ENCODE peak calls at places on chromosomes 11 and 22, in five cellular contexts. B is spleen, O is stomach, U is sigmoid colon, D is H1. I is an unnamed sample.

GRCh38 chr11:8384199-8384821 is 120.6 kb upstream of the LMO1 start:
- DNase-seq in B (peak; percentile 69), O (peak; percentile 61), U (peak; percentile 79), D (no peak), I (peak; percentile 41)

GRCh38 chr22:31604746-31605705 is 57.0 kb downstream of the PISD start:
- DNase-seq in B (no peak), O (no peak), U (peak; percentile 48), D (no peak), I (no peak)

GRCh38 chr11:113578715-113579250 is 103.6 kb upstream of the DRD2 start:
- DNase-seq in B (no peak), O (no peak), U (no peak), D (no peak), I (no peak)

GRCh38 chr11:69892237-69892985 is 73.2 kb upstream of the FGF3 start:
- DNase-seq in B (peak; percentile 47), O (no peak), U (no peak), D (peak; percentile 63), I (no peak)

GRCh38 chr22:50447576-50448551 is 27.0 kb downstream of the SBF1 start:
- DNase-seq in B (no peak), O (peak; percentile 69), U (no peak), D (no peak), I (no peak)

GRCh38 chr11:69915501-69916250 is 96.5 kb upstream of the FGF3 start:
- DNase-seq in B (peak; percentile 79), O (peak; percentile 85), U (peak; percentile 84), D (no peak), I (peak; percentile 66)

GRCh38 chr11:123020968-123021367 is 39.3 kb upstream of the BSX start:
- DNase-seq in B (no peak), O (no peak), U (no peak), D (no peak), I (no peak)

GRCh38 chr22:35558031-35558430 is 17.4 kb downstream of the RASD2 start:
- DNase-seq in B (no peak), O (no peak), U (no peak), D (no peak), I (no peak)

GRCh38 chr11:47943721-47944554 is 36.4 kb upstream of the PTPRJ start:
- DNase-seq in B (no peak), O (no peak), U (no peak), D (peak; percentile 44), I (no peak)

GRCh38 chr11:126669416-126669815 is 313.9 kb downstream of the ST3GAL4 start:
- DNase-seq in B (no peak), O (no peak), U (no peak), D (no peak), I (no peak)

GRCh38 chr11:65532388-65533064 is 7.6 kb downstream of the SCYL1 start:
- DNase-seq in B (no peak), O (no peak), U (peak; percentile 69), D (no peak), I (no peak)

GRCh38 chr11:82899191-82899820 is 924 bp downstream of the PRCP start:
- DNase-seq in B (no peak), O (no peak), U (no peak), D (no peak), I (no peak)

GRCh38 chr22:48756146-48757111 is 1071.2 kb downstream of the BRD1 start:
- DNase-seq in B (peak; percentile 55), O (peak; percentile 14), U (peak; percentile 51), D (no peak), I (peak; percentile 2)

GRCh38 chr11:81658722-81659121 is 1074.9 kb downstream of the FAM181B start:
- DNase-seq in B (no peak), O (no peak), U (no peak), D (no peak), I (no peak)

GRCh38 chr11:45994421-45995341 is 72.2 kb downstream of the LARGE2 start:
- DNase-seq in B (no peak), O (no peak), U (no peak), D (no peak), I (no peak)

GRCh38 chr11:113166280-113166679 is 148.1 kb upstream of the TTC12 start:
- DNase-seq in B (no peak), O (no peak), U (no peak), D (no peak), I (no peak)

GRCh38 chr22:20520093-20520511 is 12.7 kb downstream of the MED15 start:
- DNase-seq in B (no peak), O (no peak), U (no peak), D (no peak), I (no peak)

GRCh38 chr11:83070878-83071640 is 638 bp downstream of the RAB30 start:
- DNase-seq in B (peak; percentile 83), O (no peak), U (peak; percentile 85), D (no peak), I (peak; percentile 32)

GRCh38 chr11:77449060-77449521 is 24.8 kb downstream of the PAK1 start:
- DNase-seq in B (no peak), O (no peak), U (no peak), D (no peak), I (no peak)

GRCh38 chr11:2530131-2530854 is 85.5 kb downstream of the KCNQ1 start:
- DNase-seq in B (peak; percentile 74), O (no peak), U (peak; percentile 61), D (no peak), I (no peak)

GRCh38 chr11:69397732-69398131 is 83.7 kb upstream of the LINC01488 start:
- DNase-seq in B (no peak), O (no peak), U (no peak), D (no peak), I (no peak)

GRCh38 chr22:42399315-42400271 is 32.6 kb downstream of the NFAM1 start:
- DNase-seq in B (peak; percentile 87), O (peak; percentile 30), U (no peak), D (no peak), I (no peak)

GRCh38 chr11:62195945-62196344 is 5.9 kb downstream of the SCGB1D1 start:
- DNase-seq in B (no peak), O (no peak), U (no peak), D (no peak), I (no peak)

GRCh38 chr11:117513666-117514065 is 186.0 kb downstream of the CEP164 start:
- DNase-seq in B (no peak), O (no peak), U (no peak), D (no peak), I (no peak)

GRCh38 chr11:117562111-117562510 is 234.5 kb downstream of the CEP164 start:
- DNase-seq in B (peak; percentile 34), O (no peak), U (no peak), D (no peak), I (no peak)

GRCh38 chr11:123939317-123939716 is at the start of gene OR4D5:
- DNase-seq in B (no peak), O (no peak), U (no peak), D (no peak), I (no peak)

DNA sequence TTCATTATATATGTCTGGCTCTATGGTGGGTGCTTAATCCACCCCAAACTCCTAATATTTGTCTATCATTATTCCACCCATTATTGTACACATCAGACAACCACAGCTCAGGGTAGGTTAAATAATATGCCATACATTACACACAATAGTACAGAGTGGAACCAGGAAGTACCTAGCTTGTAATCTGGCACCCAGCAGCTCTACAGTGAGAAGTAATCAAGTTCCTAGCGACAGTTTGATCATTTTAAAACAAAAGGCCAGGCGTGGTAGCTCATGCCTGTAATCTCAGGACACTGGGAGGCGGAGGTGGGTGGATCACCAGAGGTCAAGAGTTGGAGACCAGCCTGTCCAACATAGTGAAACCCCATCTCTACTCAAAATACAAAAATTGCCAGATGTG is 141.0 kb downstream of the LARGE1 start:
- DNase-seq in B (no peak), O (no peak), U (no peak), D (no peak), I (no peak)
- TF ChIP-seq POLR2AphosphoS5 in B (no peak), O (no peak), U (no peak), D (no peak), I (no peak)

DNA sequence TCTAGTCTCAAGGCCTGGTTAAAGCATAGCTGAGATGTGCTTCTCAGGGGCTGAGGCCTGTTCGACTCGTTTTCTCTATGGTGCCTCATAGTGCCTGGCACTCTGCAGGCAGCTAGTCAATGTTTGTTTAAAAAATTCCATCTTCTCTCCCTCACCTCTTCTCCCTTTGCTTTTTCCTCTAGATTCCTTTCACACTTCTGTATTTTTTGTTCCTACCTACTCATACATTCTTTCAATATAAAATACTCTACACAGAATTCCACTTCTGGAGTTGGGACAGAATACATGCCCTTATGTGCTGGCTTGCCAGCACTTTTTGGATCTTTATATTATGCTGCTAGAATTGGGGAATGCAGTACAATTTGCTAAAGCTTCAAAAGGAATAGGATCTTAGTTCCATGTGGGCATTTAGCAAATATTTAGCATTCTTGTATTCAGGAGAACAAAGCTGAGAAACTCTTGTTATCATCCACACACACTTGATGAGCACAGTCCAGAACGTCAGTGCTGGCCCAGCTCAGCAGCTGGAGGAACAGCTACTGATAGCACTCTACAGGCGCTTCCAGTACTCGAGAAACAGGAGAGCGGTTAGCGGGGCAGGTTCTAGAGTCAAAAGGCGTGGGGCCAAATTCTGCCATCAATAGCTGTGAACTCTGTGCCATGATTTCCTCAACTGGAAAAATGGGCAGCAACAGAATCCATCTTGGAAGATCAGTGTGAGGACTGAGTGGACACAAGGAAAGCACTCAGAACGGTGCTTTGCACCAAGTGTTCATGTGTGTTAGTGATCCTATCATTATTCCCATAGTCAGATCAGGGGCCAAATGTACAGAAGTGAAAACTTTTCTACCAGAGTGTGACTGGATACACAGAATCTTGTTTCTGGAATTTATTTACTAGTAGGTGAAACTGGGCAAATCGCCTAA is 3.4 kb downstream of the JOSD1 start:
- DNase-seq in B (no peak), O (peak; percentile 70), U (peak; percentile 62), D (no peak), I (peak; percentile 52)
- TF ChIP-seq POLR2A in B (no peak), O (no peak), U (no peak), D (no peak), I (peak; percentile 0)

DNA sequence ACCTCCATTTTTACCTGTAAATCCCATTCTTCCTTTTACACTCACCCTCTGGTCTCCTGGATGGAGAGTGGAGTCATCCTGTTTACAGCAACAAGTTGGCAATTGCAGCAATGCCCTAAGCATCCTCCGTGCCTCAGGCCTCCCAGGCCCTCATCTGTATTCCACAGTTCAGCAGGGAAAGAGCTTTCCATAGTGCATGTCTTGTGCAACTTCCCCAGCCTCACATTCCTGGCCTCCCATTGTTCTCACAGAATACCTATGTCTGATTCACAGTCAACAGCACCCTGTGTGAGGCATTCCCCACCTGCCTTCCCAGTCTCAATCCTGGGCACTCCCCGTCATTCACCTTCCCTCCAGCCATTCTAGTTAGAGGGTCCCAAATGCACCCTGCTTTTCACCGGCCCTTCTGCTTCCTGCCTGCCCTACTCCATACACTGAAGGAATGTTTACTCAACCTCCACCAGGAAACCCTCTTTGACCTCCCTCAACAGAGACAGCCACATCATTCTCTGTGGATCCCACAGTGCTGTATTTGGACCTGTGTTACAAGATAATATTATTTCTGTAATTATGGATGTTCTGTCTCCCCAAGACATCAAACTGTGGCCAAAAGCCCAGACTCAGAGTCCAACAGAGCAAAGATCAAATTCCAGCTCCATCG is 405.7 kb downstream of the BUD13 start:
- DNase-seq in B (no peak), O (no peak), U (no peak), D (peak; percentile 51), I (no peak)
- H3K27ac ChIP-seq in B (no peak overlapping the region), O (no peak overlapping the region), U (no peak overlapping the region), D (no peak overlapping the region), I (no peak overlapping the region)

DNA sequence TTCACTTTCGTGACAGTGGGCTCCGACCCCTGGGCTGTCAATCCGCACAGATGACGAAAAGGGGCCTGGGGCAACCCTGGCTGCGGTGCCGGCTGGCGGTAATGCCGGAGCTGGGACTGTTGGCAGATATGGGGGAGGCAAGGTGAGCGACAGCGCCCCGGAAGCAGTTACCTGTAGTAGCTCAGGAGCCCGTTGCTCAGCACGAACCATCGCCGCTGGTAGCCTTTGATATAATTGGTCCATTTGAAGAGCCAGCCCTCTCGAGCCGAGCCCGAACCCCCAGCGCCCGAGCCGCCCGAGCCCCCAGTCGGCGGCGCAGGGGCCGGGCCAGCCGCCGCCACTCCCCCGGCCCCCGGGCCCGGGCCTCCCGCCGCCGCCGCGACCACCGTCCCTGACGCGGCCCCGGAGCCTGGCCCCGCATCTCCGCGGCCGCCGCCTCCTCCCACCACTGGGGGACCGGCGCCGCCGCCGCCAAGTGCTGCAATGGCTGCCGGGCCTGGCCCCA is 390 bp downstream of the OSBP start:
- DNase-seq in B (peak; percentile 92), O (peak; percentile 72), U (peak; percentile 77), D (peak; percentile 5), I (peak; percentile 43)
- TF ChIP-seq POLR2AphosphoS5 in B (no peak), O (no peak), U (no peak), D (no peak), I (no peak)

I was measured in prostate gland.